ENCODE peak calls at places on chromosomes 12 and 14, in seven cellular contexts. One of them, this sample, is unnamed.

GRCh38 chr14:73924337-73924736 is 25.6 kb downstream of the FAM161B start:
- DNase-seq in heart left ventricle: no peak
- DNase-seq in right cardiac atrium: no peak
- DNase-seq in stomach: no peak
- DNase-seq in neuronal stem cell: no peak
- DNase-seq in effector memory CD4-positive, alpha-beta T cell: no peak
- DNase-seq in lower lobe of right lung: no peak
- DNase-seq in this sample: no peak

GRCh38 chr14:92121207-92121669 is 268 bp downstream of the NDUFB1 start:
- DNase-seq in heart left ventricle: peak
- DNase-seq in right cardiac atrium: peak
- DNase-seq in stomach: peak
- DNase-seq in neuronal stem cell: peak
- DNase-seq in effector memory CD4-positive, alpha-beta T cell: no peak
- DNase-seq in lower lobe of right lung: peak
- DNase-seq in this sample: peak

GRCh38 chr14:92670177-92670576 is 78.2 kb downstream of the LGMN start:
- DNase-seq in heart left ventricle: no peak
- DNase-seq in right cardiac atrium: peak
- DNase-seq in stomach: no peak
- DNase-seq in neuronal stem cell: no peak
- DNase-seq in effector memory CD4-positive, alpha-beta T cell: no peak
- DNase-seq in lower lobe of right lung: peak
- DNase-seq in this sample: no peak

GRCh38 chr12:128787827-128788226 is 35.9 kb downstream of the SLC15A4 start:
- DNase-seq in heart left ventricle: no peak
- DNase-seq in right cardiac atrium: no peak
- DNase-seq in stomach: no peak
- DNase-seq in neuronal stem cell: no peak
- DNase-seq in effector memory CD4-positive, alpha-beta T cell: no peak
- DNase-seq in lower lobe of right lung: no peak
- DNase-seq in this sample: no peak

GRCh38 chr12:6946033-6946919 is 2.5 kb downstream of the C12orf57 start:
- DNase-seq in heart left ventricle: no peak
- DNase-seq in right cardiac atrium: peak
- DNase-seq in stomach: peak
- DNase-seq in neuronal stem cell: no peak
- DNase-seq in effector memory CD4-positive, alpha-beta T cell: peak
- DNase-seq in lower lobe of right lung: peak
- DNase-seq in this sample: peak

GRCh38 chr14:57871487-57872080 is 5.7 kb upstream of the SLC35F4 start:
- DNase-seq in heart left ventricle: peak
- DNase-seq in right cardiac atrium: peak
- DNase-seq in stomach: no peak
- DNase-seq in neuronal stem cell: peak
- DNase-seq in effector memory CD4-positive, alpha-beta T cell: no peak
- DNase-seq in lower lobe of right lung: no peak
- DNase-seq in this sample: peak

GRCh38 chr12:84276215-84276614 is 636.4 kb downstream of the SLC6A15 start:
- DNase-seq in heart left ventricle: no peak
- DNase-seq in right cardiac atrium: no peak
- DNase-seq in stomach: no peak
- DNase-seq in neuronal stem cell: no peak
- DNase-seq in effector memory CD4-positive, alpha-beta T cell: no peak
- DNase-seq in lower lobe of right lung: no peak
- DNase-seq in this sample: no peak

GRCh38 chr12:58596381-58596780 is 323.9 kb downstream of the LRIG3 start:
- DNase-seq in heart left ventricle: no peak
- DNase-seq in right cardiac atrium: no peak
- DNase-seq in stomach: no peak
- DNase-seq in neuronal stem cell: no peak
- DNase-seq in effector memory CD4-positive, alpha-beta T cell: no peak
- DNase-seq in lower lobe of right lung: no peak
- DNase-seq in this sample: no peak

GRCh38 chr12:98516184-98516873 is 939 bp downstream of the TMPO start:
- DNase-seq in heart left ventricle: peak
- DNase-seq in right cardiac atrium: peak
- DNase-seq in stomach: peak
- DNase-seq in neuronal stem cell: peak
- DNase-seq in effector memory CD4-positive, alpha-beta T cell: peak
- DNase-seq in lower lobe of right lung: peak
- DNase-seq in this sample: peak

GRCh38 chr12:122029620-122030426 is 8.1 kb downstream of the BCL7A start:
- DNase-seq in heart left ventricle: peak
- DNase-seq in right cardiac atrium: peak
- DNase-seq in stomach: no peak
- DNase-seq in neuronal stem cell: no peak
- DNase-seq in effector memory CD4-positive, alpha-beta T cell: no peak
- DNase-seq in lower lobe of right lung: no peak
- DNase-seq in this sample: peak

GRCh38 chr14:90140956-90141316 is 79.1 kb downstream of the KCNK13 start:
- DNase-seq in heart left ventricle: no peak
- DNase-seq in right cardiac atrium: no peak
- DNase-seq in stomach: no peak
- DNase-seq in neuronal stem cell: no peak
- DNase-seq in effector memory CD4-positive, alpha-beta T cell: no peak
- DNase-seq in lower lobe of right lung: no peak
- DNase-seq in this sample: no peak

GRCh38 chr14:54739514-54739913 is 163.1 kb downstream of the GCH1 start:
- DNase-seq in heart left ventricle: no peak
- DNase-seq in right cardiac atrium: no peak
- DNase-seq in stomach: no peak
- DNase-seq in neuronal stem cell: no peak
- DNase-seq in effector memory CD4-positive, alpha-beta T cell: no peak
- DNase-seq in lower lobe of right lung: no peak
- DNase-seq in this sample: no peak

DNA sequence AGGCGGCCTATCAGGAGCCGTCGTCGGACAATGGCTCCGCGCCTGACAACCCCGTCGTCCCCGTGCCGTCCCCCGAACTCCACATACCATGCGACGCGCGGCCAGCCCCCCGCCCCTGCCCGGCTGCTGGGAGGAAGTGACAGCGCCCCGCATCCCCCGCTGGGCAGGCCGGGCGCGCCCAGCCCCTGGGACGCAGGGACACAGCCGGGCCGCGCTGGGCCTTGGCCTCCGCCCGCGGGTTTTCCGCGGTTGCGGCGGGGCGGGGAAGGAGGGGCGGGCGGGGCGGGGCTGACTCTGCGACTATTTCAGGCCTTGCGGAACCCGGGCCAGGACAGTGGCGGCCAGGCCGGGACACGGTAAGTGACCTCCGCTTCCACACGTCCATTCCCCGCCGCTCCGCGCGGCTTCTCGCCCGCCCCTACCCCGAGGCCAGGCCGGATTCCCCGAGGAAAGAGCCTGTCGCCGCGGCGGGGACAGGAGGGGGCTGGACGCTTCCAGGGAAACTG is at the start of gene TNFAIP2:
- DNase-seq in heart left ventricle: peak
- DNase-seq in right cardiac atrium: peak
- DNase-seq in stomach: no peak
- DNase-seq in neuronal stem cell: no peak
- DNase-seq in effector memory CD4-positive, alpha-beta T cell: no peak
- DNase-seq in lower lobe of right lung: peak
- DNase-seq in this sample: no peak
- H3K27ac ChIP-seq in heart left ventricle: peak
- H3K27ac ChIP-seq in right cardiac atrium: peak
- H3K27ac ChIP-seq in stomach: peak
- H3K27ac ChIP-seq in neuronal stem cell: peak
- H3K27ac ChIP-seq in effector memory CD4-positive, alpha-beta T cell: no peak
- H3K27ac ChIP-seq in lower lobe of right lung: peak
- H3K27ac ChIP-seq in this sample: peak

DNA sequence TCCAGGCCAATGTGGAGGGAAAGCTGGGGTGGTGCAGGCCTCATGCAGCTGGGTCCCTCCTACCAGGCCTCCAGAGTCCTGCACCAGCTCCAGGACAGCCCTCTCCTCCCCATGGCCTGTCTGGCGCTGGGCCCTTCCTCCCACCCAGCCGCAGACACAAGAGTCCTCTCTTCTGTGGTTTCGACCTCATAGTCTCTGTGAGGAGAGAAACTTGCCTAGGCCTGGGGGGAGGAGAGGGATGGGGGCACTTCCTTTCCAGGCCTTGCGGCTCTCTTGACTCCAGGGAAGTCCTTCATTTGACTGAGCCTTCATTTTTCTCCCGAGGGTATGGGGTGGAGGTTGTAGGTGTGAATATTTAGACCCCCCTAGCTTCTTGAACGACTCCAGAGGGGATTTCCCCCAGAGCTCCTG is 2.3 kb downstream of the MMP14 start:
- DNase-seq in heart left ventricle: no peak
- DNase-seq in right cardiac atrium: peak
- DNase-seq in stomach: no peak
- DNase-seq in neuronal stem cell: no peak
- DNase-seq in effector memory CD4-positive, alpha-beta T cell: no peak
- DNase-seq in lower lobe of right lung: peak
- DNase-seq in this sample: no peak
- H3K27ac ChIP-seq in heart left ventricle: peak
- H3K27ac ChIP-seq in right cardiac atrium: peak
- H3K27ac ChIP-seq in stomach: peak
- H3K27ac ChIP-seq in neuronal stem cell: no peak
- H3K27ac ChIP-seq in effector memory CD4-positive, alpha-beta T cell: no peak
- H3K27ac ChIP-seq in lower lobe of right lung: peak
- H3K27ac ChIP-seq in this sample: peak

GRCh38 chr12:111642681-111643427 is 42.9 kb downstream of the BRAP start:
- DNase-seq in heart left ventricle: no peak
- DNase-seq in right cardiac atrium: no peak
- DNase-seq in stomach: no peak
- DNase-seq in neuronal stem cell: no peak
- DNase-seq in effector memory CD4-positive, alpha-beta T cell: no peak
- DNase-seq in lower lobe of right lung: no peak
- DNase-seq in this sample: no peak

GRCh38 chr12:111645433-111645832 is 40.3 kb downstream of the BRAP start:
- DNase-seq in heart left ventricle: no peak
- DNase-seq in right cardiac atrium: no peak
- DNase-seq in stomach: no peak
- DNase-seq in neuronal stem cell: no peak
- DNase-seq in effector memory CD4-positive, alpha-beta T cell: no peak
- DNase-seq in lower lobe of right lung: peak
- DNase-seq in this sample: no peak

GRCh38 chr12:111640498-111640897 is 41.4 kb upstream of the ATXN2 start:
- DNase-seq in heart left ventricle: no peak
- DNase-seq in right cardiac atrium: no peak
- DNase-seq in stomach: no peak
- DNase-seq in neuronal stem cell: no peak
- DNase-seq in effector memory CD4-positive, alpha-beta T cell: no peak
- DNase-seq in lower lobe of right lung: no peak
- DNase-seq in this sample: no peak

GRCh38 chr12:111638576-111638975 is 39.5 kb upstream of the ATXN2 start:
- DNase-seq in heart left ventricle: no peak
- DNase-seq in right cardiac atrium: no peak
- DNase-seq in stomach: no peak
- DNase-seq in neuronal stem cell: no peak
- DNase-seq in effector memory CD4-positive, alpha-beta T cell: no peak
- DNase-seq in lower lobe of right lung: no peak
- DNase-seq in this sample: peak

GRCh38 chr12:111643428-111643826 is 42.3 kb downstream of the BRAP start:
- DNase-seq in heart left ventricle: peak
- DNase-seq in right cardiac atrium: peak
- DNase-seq in stomach: peak
- DNase-seq in neuronal stem cell: no peak
- DNase-seq in effector memory CD4-positive, alpha-beta T cell: no peak
- DNase-seq in lower lobe of right lung: no peak
- DNase-seq in this sample: peak
- H3K27ac ChIP-seq in heart left ventricle: peak
- H3K27ac ChIP-seq in right cardiac atrium: peak
- H3K27ac ChIP-seq in stomach: peak
- H3K27ac ChIP-seq in neuronal stem cell: no peak
- H3K27ac ChIP-seq in effector memory CD4-positive, alpha-beta T cell: no peak
- H3K27ac ChIP-seq in lower lobe of right lung: peak
- H3K27ac ChIP-seq in this sample: peak

GRCh38 chr14:52014601-52015267 is 25.4 kb downstream of the RTRAF start:
- DNase-seq in heart left ventricle: peak
- DNase-seq in right cardiac atrium: peak
- DNase-seq in stomach: no peak
- DNase-seq in neuronal stem cell: no peak
- DNase-seq in effector memory CD4-positive, alpha-beta T cell: no peak
- DNase-seq in lower lobe of right lung: no peak
- DNase-seq in this sample: no peak

GRCh38 chr14:52010173-52010693 is 20.9 kb downstream of the RTRAF start:
- DNase-seq in heart left ventricle: no peak
- DNase-seq in right cardiac atrium: no peak
- DNase-seq in stomach: no peak
- DNase-seq in neuronal stem cell: no peak
- DNase-seq in effector memory CD4-positive, alpha-beta T cell: no peak
- DNase-seq in lower lobe of right lung: no peak
- DNase-seq in this sample: no peak

GRCh38 chr14:52013984-52014600 is 24.7 kb downstream of the RTRAF start:
- DNase-seq in heart left ventricle: no peak
- DNase-seq in right cardiac atrium: peak
- DNase-seq in stomach: no peak
- DNase-seq in neuronal stem cell: no peak
- DNase-seq in effector memory CD4-positive, alpha-beta T cell: no peak
- DNase-seq in lower lobe of right lung: no peak
- DNase-seq in this sample: no peak

GRCh38 chr14:52012635-52013034 is 23.3 kb downstream of the RTRAF start:
- DNase-seq in heart left ventricle: peak
- DNase-seq in right cardiac atrium: peak
- DNase-seq in stomach: no peak
- DNase-seq in neuronal stem cell: no peak
- DNase-seq in effector memory CD4-positive, alpha-beta T cell: no peak
- DNase-seq in lower lobe of right lung: no peak
- DNase-seq in this sample: no peak

DNA sequence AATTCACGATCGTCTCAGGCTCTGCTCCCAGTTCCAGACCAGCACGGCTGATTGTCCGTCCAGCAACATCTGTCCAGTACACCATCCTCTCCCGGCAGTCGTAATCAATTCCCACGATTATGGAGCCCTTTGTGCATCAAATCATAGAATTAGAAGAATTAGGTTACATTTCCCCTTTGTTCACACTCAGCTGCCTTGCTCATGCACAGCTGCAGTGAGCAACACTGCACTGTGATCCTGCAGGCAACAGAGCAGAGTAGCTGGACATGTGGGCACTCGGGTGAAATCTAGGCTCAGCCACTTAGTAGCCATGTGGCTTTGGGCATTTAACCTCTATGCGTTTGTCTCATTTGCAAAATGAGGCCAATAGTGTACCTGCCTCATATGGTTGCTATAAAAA is 22.2 kb downstream of the RTRAF start:
- DNase-seq in heart left ventricle: no peak
- DNase-seq in right cardiac atrium: no peak
- DNase-seq in stomach: no peak
- DNase-seq in neuronal stem cell: no peak
- DNase-seq in effector memory CD4-positive, alpha-beta T cell: no peak
- DNase-seq in lower lobe of right lung: no peak
- DNase-seq in this sample: no peak
- H3K27ac ChIP-seq in heart left ventricle: peak
- H3K27ac ChIP-seq in right cardiac atrium: peak
- H3K27ac ChIP-seq in stomach: no peak
- H3K27ac ChIP-seq in neuronal stem cell: no peak
- H3K27ac ChIP-seq in effector memory CD4-positive, alpha-beta T cell: no peak
- H3K27ac ChIP-seq in lower lobe of right lung: no peak
- H3K27ac ChIP-seq in this sample: no peak

GRCh38 chr14:103294091-103294490 is 39.9 kb upstream of the EIF5 start:
- DNase-seq in heart left ventricle: no peak
- DNase-seq in right cardiac atrium: no peak
- DNase-seq in stomach: no peak
- DNase-seq in neuronal stem cell: no peak
- DNase-seq in effector memory CD4-positive, alpha-beta T cell: no peak
- DNase-seq in lower lobe of right lung: no peak
- DNase-seq in this sample: no peak
- H3K27ac ChIP-seq in heart left ventricle: no peak
- H3K27ac ChIP-seq in right cardiac atrium: no peak
- H3K27ac ChIP-seq in stomach: no peak
- H3K27ac ChIP-seq in neuronal stem cell: no peak
- H3K27ac ChIP-seq in effector memory CD4-positive, alpha-beta T cell: no peak
- H3K27ac ChIP-seq in lower lobe of right lung: no peak
- H3K27ac ChIP-seq in this sample: no peak